ENCODE peak calls at places on chromosomes 11 and 22, in ten cellular contexts. O is vagina, E is spleen, J is body of pancreas, M is GM12891, Z is IMR-90, G is HepG2, T is lower leg skin, B is transverse colon, W is stomach. Y is an unnamed sample.

GRCh38 chr11:3225159-3225758 is 6.6 kb upstream of the MRGPRG start:
- DNase-seq in O (no peak), E (peak), J (peak), M (no peak), Z (no peak), G (no peak), T (peak), B (no peak), W (no peak), Y (no peak)

GRCh38 chr11:27720277-27720830 is 20.1 kb upstream of the BDNF start:
- DNase-seq in O (no peak), E (no peak), J (peak), M (no peak), Z (peak), G (no peak), T (no peak), B (peak), W (no peak), Y (no peak)

GRCh38 chr11:70543611-70544010 is 145.3 kb downstream of the CTTN start:
- DNase-seq in O (no peak), E (peak), J (no peak), M (no peak), Z (no peak), G (no peak), T (no peak), B (no peak), W (no peak), Y (no peak)

GRCh38 chr22:46946383-46946965 is 184.0 kb downstream of the TBC1D22A start:
- DNase-seq in O (peak), E (no peak), J (no peak), M (no peak), Z (no peak), G (no peak), T (peak), B (no peak), W (no peak), Y (no peak)

GRCh38 chr11:22459053-22459452 is 120.9 kb downstream of the SLC17A6 start:
- DNase-seq in O (no peak), E (no peak), J (no peak), M (no peak), Z (peak), G (no peak), T (no peak), B (no peak), W (no peak), Y (no peak)

GRCh38 chr22:32050678-32051515 is 7.8 kb downstream of the SLC5A1 start:
- DNase-seq in O (no peak), E (no peak), J (peak), M (no peak), Z (peak), G (peak), T (no peak), B (no peak), W (peak), Y (peak)

GRCh38 chr11:61297741-61298140 is 2.6 kb upstream of the VWCE start:
- DNase-seq in O (peak), E (peak), J (no peak), M (no peak), Z (peak), G (peak), T (no peak), B (no peak), W (no peak), Y (peak)

GRCh38 chr11:60785806-60786361 is 751 bp downstream of the MS4A10 start:
- DNase-seq in O (no peak), E (peak), J (no peak), M (no peak), Z (peak), G (no peak), T (no peak), B (no peak), W (no peak), Y (peak)

GRCh38 chr11:1326435-1327063 is 17.1 kb upstream of the TOLLIP start:
- DNase-seq in O (no peak), E (no peak), J (no peak), M (no peak), Z (peak), G (no peak), T (no peak), B (no peak), W (no peak), Y (no peak)

GRCh38 chr22:21080435-21081137 is 34.8 kb downstream of the LRRC74B start:
- DNase-seq in O (no peak), E (no peak), J (no peak), M (no peak), Z (no peak), G (no peak), T (no peak), B (no peak), W (no peak), Y (no peak)

GRCh38 chr11:69007978-69008381 is 5.1 kb downstream of the MRGPRF start:
- DNase-seq in O (no peak), E (peak), J (no peak), M (no peak), Z (peak), G (peak), T (peak), B (no peak), W (no peak), Y (no peak)

DNA sequence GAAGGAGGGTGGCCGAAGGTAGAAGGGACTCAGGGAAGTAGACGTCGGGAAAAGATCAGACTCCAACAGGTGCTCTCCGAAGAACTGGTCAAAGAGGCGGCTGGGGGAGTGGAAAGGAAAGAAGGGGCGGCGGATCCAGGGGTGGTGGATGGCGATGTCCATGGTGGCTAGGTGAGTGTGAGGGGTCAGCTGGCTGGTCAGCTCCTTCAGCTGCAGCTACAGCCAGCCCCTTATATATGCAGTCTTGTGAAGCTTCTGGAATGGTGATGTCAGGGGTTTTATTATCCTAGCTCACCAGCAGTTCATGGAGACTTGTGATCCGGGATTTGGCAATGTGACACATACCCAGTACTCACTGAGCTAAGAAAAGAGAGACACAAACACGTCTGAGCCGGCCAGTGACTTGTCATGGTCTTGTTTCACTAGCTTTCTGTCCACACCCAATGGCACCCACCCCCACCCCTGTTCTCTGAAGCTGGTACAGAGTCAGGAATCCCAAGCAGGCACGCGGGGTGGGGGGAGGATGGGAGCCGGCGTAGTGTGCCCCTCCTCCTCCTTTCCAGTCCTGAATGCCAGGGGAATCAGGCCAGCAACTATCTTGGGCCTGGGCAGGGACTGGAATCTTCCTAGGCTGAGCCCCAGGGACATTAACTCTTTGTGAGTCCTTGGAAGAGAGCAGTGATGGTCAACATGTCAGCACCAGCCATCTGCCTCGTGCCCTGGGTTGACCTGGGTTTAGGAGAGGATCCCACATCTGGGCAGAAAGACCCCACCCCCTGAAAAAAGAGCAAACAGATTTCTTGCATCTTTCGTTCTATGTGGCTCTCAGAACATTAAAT is at the start of gene CRYAB:
- DNase-seq in O (peak), E (no peak), J (peak), M (no peak), Z (peak), G (peak), T (peak), B (peak), W (peak), Y (no peak)
- TF ChIP-seq POLR2A in O (peak), E (no peak), J (no peak), M (no peak), Z (peak), G (no peak), T (no peak), B (peak), W (peak), Y (no peak)

GRCh38 chr11:14448229-14448628 is 51.4 kb downstream of the COPB1 start:
- DNase-seq in O (no peak), E (no peak), J (no peak), M (no peak), Z (no peak), G (no peak), T (no peak), B (no peak), W (no peak), Y (no peak)

GRCh38 chr11:14446701-14447169 is 52.9 kb downstream of the COPB1 start:
- DNase-seq in O (no peak), E (no peak), J (no peak), M (no peak), Z (peak), G (no peak), T (no peak), B (no peak), W (no peak), Y (no peak)

GRCh38 chr11:14445542-14446530 is 53.8 kb downstream of the COPB1 start:
- DNase-seq in O (no peak), E (no peak), J (no peak), M (no peak), Z (peak), G (no peak), T (no peak), B (no peak), W (no peak), Y (no peak)

GRCh38 chr11:14443642-14444041 is 56.0 kb downstream of the COPB1 start:
- DNase-seq in O (no peak), E (no peak), J (peak), M (no peak), Z (peak), G (peak), T (no peak), B (peak), W (peak), Y (no peak)

DNA sequence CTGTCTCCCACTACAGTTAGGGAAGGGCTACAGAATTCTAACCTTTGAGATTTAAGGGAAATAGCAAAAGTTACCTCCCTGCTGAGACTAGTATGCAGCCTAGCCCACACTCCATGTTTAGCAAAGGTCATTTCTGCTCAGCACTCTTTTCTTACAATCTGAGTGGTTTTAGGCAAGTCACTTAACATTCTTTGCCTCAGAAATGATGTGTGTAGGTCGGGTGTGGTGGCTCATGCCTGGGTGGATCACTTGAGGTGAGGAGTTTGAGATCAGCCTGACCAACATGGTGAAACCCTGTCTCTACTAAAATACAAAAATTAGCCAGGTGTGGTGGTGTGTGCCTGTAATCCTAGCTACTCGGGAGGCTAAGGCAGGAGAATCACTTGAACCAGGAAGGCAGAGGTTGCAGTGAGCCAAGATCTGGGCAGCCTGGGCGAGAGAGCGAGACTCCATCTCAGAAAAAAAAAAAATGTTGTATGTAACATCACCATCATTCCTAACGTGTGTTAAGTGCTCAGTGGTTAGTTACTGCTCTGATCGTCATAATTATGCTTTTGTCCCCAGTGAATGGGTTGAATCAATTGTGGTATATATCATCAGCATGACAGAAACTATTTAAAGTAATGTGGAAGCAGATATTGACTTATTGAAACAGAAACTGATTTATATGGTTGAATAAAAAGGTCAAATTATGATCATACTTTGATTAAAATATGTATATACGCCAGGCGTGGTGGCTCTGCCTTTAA is 55.0 kb downstream of the COPB1 start:
- DNase-seq in O (no peak), E (no peak), J (no peak), M (no peak), Z (no peak), G (no peak), T (no peak), B (no peak), W (no peak), Y (no peak)
- TF ChIP-seq POLR2A in O (no peak), E (no peak), J (no peak), M (no peak), Z (no peak), G (no peak), T (no peak), B (no peak), W (no peak), Y (no peak)

DNA sequence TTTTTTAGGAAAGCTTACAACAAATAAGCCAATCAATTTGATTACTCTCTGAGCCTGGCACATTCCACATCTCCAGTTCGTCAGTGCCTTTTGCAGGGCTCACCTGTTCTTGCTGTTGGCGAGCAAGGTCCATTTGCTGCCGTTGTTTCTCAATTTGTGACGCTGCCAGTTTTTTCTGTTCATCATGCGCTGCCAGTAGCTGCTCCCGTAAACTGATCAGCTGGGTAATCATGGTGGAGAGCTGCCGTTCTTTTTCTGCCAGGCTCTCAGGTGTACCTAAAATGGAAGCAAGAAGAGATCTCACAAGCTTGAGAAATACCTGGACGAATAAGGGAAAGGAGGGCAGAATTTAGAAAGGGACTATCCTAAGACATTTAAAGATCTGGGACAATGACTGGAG is 169.7 kb downstream of the SOX6 start:
- DNase-seq in O (no peak), E (no peak), J (no peak), M (no peak), Z (no peak), G (no peak), T (no peak), B (peak), W (no peak), Y (no peak)
- TF ChIP-seq POLR2A in O (no peak), E (no peak), J (no peak), M (no peak), Z (no peak), G (no peak), T (no peak), B (no peak), W (no peak), Y (no peak)

DNA sequence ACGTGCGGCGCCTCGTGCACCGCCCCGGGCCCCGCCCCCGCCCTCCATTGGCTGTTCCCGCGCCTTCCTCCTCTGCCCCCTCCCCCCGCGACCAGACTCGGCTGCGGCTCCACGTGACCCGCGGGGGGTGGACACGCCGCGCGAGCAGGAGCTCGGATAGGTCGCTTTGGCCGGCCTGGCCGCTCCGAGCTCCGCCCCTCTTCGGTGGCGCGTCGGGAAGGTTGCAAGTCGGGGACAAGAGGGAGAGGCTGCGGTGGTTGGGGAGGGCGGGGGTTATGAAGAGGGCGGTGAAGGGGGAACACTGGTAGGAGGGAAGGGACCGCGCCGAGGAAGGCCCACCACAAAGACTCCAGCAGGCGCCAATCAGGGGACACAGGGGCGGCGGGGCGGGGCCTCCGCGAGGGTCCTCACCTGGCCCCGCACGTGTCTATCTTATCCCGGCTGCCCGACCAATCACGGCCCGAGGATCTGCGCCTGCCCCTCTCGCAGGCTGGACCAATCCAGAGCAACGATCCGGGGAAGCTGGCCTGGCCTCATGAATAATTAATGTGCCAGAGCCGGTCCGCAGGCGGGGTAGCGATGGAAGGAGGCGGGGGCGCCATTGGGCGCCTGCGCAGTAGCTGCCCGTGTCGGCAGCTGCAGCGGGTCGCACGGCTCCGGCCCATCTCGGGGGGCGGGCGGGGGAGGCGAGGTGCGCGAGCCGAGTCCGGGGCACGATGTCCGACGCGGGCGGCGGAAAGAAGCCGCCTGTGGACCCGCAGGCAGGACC is at the start of gene TEF:
- DNase-seq in O (peak), E (peak), J (peak), M (peak), Z (peak), G (peak), T (peak), B (peak), W (peak), Y (peak)
- TF ChIP-seq POLR2A in O (peak), E (no peak), J (peak), M (no peak), Z (peak), G (no peak), T (peak), B (peak), W (no peak), Y (peak)

GRCh38 chr11:10584071-10584501 is 15.6 kb upstream of the LYVE1 start:
- DNase-seq in O (peak), E (no peak), J (no peak), M (no peak), Z (peak), G (no peak), T (no peak), B (no peak), W (no peak), Y (no peak)
- TF ChIP-seq POLR2A in O (no peak), E (no peak), J (no peak), M (no peak), Z (no peak), G (no peak), T (no peak), B (no peak), W (no peak), Y (no peak)

GRCh38 chr22:30539368-30539767 is 7.2 kb downstream of the SEC14L6 start:
- DNase-seq in O (no peak), E (no peak), J (no peak), M (no peak), Z (no peak), G (no peak), T (no peak), B (no peak), W (no peak), Y (no peak)

GRCh38 chr22:30537083-30537731 is 9.3 kb downstream of the SEC14L6 start:
- DNase-seq in O (no peak), E (no peak), J (no peak), M (no peak), Z (no peak), G (no peak), T (no peak), B (no peak), W (no peak), Y (no peak)

GRCh38 chr22:30535182-30535581 is 11.4 kb downstream of the SEC14L6 start:
- DNase-seq in O (no peak), E (no peak), J (no peak), M (no peak), Z (no peak), G (no peak), T (no peak), B (no peak), W (no peak), Y (no peak)

GRCh38 chr22:30541979-30542810 is 4.3 kb downstream of the SEC14L6 start:
- DNase-seq in O (no peak), E (no peak), J (peak), M (no peak), Z (no peak), G (no peak), T (no peak), B (no peak), W (peak), Y (no peak)

GRCh38 chr22:30538280-30538679 is 8.3 kb downstream of the SEC14L6 start:
- DNase-seq in O (no peak), E (no peak), J (no peak), M (no peak), Z (peak), G (no peak), T (no peak), B (no peak), W (no peak), Y (no peak)
- TF ChIP-seq POLR2A in O (no peak), E (no peak), J (no peak), M (no peak), Z (no peak), G (no peak), T (no peak), B (no peak), W (no peak), Y (no peak)

DNA sequence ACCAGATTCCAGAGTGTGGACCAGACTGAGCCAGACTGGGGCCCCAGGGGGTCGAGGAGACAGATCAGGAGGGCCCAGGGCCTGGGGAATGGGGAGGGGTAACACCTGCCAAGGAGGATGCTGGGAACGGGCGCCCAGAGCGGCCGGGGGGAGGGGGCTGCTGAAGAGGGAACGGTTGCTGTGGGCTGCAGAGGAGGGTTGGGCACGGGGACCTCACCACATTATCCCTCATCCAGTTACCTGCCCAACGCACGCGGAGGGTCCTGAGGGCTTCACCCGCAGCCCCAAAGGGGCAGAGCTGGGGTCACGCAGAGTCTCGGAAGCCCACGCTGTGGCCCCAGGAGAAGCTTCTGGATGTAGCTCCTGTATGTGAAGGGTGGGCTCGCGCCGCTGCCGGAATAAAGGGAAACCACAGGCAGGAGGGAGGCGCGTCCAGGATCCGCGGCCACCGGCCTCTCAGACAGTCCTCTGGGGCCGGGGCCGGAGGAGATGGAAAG is 927 bp upstream of the SELENOO start:
- DNase-seq in O (no peak), E (peak), J (peak), M (no peak), Z (no peak), G (no peak), T (no peak), B (no peak), W (peak), Y (no peak)
- TF ChIP-seq POLR2A in O (no peak), E (no peak), J (no peak), M (peak), Z (no peak), G (peak), T (no peak), B (no peak), W (no peak), Y (no peak)

Y was measured in H54.